ENCODE peak calls at places on chromosome 7, in four cellular contexts. One of them, this sample, is unnamed.

GRCh38 chr7:135447783-135448182 is 62.1 kb downstream of the CNOT4 start:
- DNase-seq in heart right ventricle: no peak
- DNase-seq in sigmoid colon: no peak
- DNase-seq in GM12865: no peak
- DNase-seq in this sample: no peak

GRCh38 chr7:68216046-68216445 is 1219.4 kb downstream of the TYW1 start:
- DNase-seq in heart right ventricle: no peak
- DNase-seq in sigmoid colon: no peak
- DNase-seq in GM12865: no peak
- DNase-seq in this sample: no peak

GRCh38 chr7:10703059-10703458 is 270.6 kb upstream of the PHF14 start:
- DNase-seq in heart right ventricle: no peak
- DNase-seq in sigmoid colon: no peak
- DNase-seq in GM12865: no peak
- DNase-seq in this sample: no peak

GRCh38 chr7:3754488-3755365 is 453.7 kb downstream of the SDK1 start:
- DNase-seq in heart right ventricle: peak
- DNase-seq in sigmoid colon: peak
- DNase-seq in GM12865: no peak
- DNase-seq in this sample: peak

GRCh38 chr7:11625669-11626068 is 206.3 kb downstream of the THSD7A start:
- DNase-seq in heart right ventricle: peak
- DNase-seq in sigmoid colon: no peak
- DNase-seq in GM12865: no peak
- DNase-seq in this sample: peak

GRCh38 chr7:5420841-5421625 is 2.6 kb downstream of the TNRC18 start:
- DNase-seq in heart right ventricle: no peak
- DNase-seq in sigmoid colon: no peak
- DNase-seq in GM12865: no peak
- DNase-seq in this sample: no peak

GRCh38 chr7:135512135-135512887 is 2.4 kb upstream of the CNOT4 start:
- DNase-seq in heart right ventricle: peak
- DNase-seq in sigmoid colon: no peak
- DNase-seq in GM12865: peak
- DNase-seq in this sample: no peak

GRCh38 chr7:47587389-47587788 is 5.5 kb upstream of the TNS3 start:
- DNase-seq in heart right ventricle: no peak
- DNase-seq in sigmoid colon: no peak
- DNase-seq in GM12865: no peak
- DNase-seq in this sample: no peak

GRCh38 chr7:77933394-77933793 is 134.8 kb downstream of the PHTF2 start:
- DNase-seq in heart right ventricle: no peak
- DNase-seq in sigmoid colon: no peak
- DNase-seq in GM12865: no peak
- DNase-seq in this sample: no peak

GRCh38 chr7:13920053-13920697 is 69.3 kb downstream of the ETV1 start:
- DNase-seq in heart right ventricle: peak
- DNase-seq in sigmoid colon: no peak
- DNase-seq in GM12865: no peak
- DNase-seq in this sample: peak

GRCh38 chr7:46034056-46034768 is 113.1 kb upstream of the IGFBP3 start:
- DNase-seq in heart right ventricle: no peak
- DNase-seq in sigmoid colon: no peak
- DNase-seq in GM12865: no peak
- DNase-seq in this sample: no peak

DNA sequence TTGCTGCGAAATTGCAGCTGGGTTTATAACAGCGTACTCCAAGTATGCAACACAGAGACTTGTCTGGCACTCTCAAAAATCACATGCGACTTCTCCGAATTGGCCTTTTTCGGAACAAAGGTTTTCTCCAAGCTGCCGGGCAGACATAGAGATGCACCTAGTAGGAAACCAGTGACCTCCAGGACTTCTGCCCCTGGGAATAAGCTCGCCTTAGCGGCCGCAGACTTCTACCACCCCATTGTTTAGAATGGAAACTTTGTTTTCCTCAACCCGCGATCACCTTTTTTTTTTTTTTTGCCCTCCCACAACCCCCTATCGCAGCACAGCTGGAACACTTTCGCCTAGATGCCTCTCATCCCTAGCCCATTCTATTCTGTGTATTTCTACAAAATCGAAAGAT is 4.9 kb upstream of the HOXA10 start:
- DNase-seq in heart right ventricle: no peak
- DNase-seq in sigmoid colon: peak
- DNase-seq in GM12865: no peak
- DNase-seq in this sample: no peak
- H3K4me3 ChIP-seq in heart right ventricle: no peak
- H3K4me3 ChIP-seq in sigmoid colon: peak
- H3K4me3 ChIP-seq in GM12865: no peak
- H3K4me3 ChIP-seq in this sample: no peak

GRCh38 chr7:76259124-76260086 is 43.1 kb upstream of the HSPB1 start:
- DNase-seq in heart right ventricle: no peak
- DNase-seq in sigmoid colon: no peak
- DNase-seq in GM12865: no peak
- DNase-seq in this sample: no peak
- H3K4me3 ChIP-seq in heart right ventricle: peak
- H3K4me3 ChIP-seq in sigmoid colon: peak
- H3K4me3 ChIP-seq in GM12865: no peak
- H3K4me3 ChIP-seq in this sample: peak

GRCh38 chr7:65475734-65476319 is 102.2 kb downstream of the ZNF92 start:
- DNase-seq in heart right ventricle: no peak
- DNase-seq in sigmoid colon: no peak
- DNase-seq in GM12865: peak
- DNase-seq in this sample: no peak
- H3K4me3 ChIP-seq in heart right ventricle: no peak
- H3K4me3 ChIP-seq in sigmoid colon: no peak
- H3K4me3 ChIP-seq in GM12865: no peak
- H3K4me3 ChIP-seq in this sample: no peak

GRCh38 chr7:84720456-84721097 is 466.3 kb downstream of the SEMA3D start:
- DNase-seq in heart right ventricle: no peak
- DNase-seq in sigmoid colon: no peak
- DNase-seq in GM12865: no peak
- DNase-seq in this sample: no peak

GRCh38 chr7:84722734-84723133 is 464.1 kb downstream of the SEMA3D start:
- DNase-seq in heart right ventricle: no peak
- DNase-seq in sigmoid colon: no peak
- DNase-seq in GM12865: no peak
- DNase-seq in this sample: no peak

DNA sequence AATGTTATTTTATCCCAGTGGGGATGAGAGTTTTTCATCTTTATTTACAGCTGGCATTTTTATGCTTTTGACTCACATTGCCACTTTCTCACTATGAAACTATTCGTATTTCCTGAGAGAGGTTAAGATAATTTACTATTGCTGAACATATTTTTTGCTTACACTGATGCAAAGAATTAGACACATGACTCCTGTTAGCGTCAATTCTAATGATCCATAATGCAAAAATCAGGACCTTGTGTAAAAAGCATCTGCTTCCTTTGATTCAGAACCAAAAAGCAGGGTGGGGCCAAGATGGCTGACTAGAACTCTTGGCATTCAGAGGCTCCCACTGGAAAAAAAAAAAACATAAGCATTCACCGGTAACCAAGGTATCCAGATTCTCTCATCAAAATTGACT is 464.8 kb downstream of the SEMA3D start:
- DNase-seq in heart right ventricle: no peak
- DNase-seq in sigmoid colon: no peak
- DNase-seq in GM12865: no peak
- DNase-seq in this sample: no peak
- H3K4me3 ChIP-seq in heart right ventricle: no peak
- H3K4me3 ChIP-seq in sigmoid colon: no peak
- H3K4me3 ChIP-seq in GM12865: no peak
- H3K4me3 ChIP-seq in this sample: no peak

GRCh38 chr7:101941481-101942383 is 124.3 kb downstream of the CUX1 start:
- DNase-seq in heart right ventricle: peak
- DNase-seq in sigmoid colon: peak
- DNase-seq in GM12865: peak
- DNase-seq in this sample: peak
- H3K4me3 ChIP-seq in heart right ventricle: no peak
- H3K4me3 ChIP-seq in sigmoid colon: no peak
- H3K4me3 ChIP-seq in GM12865: no peak
- H3K4me3 ChIP-seq in this sample: no peak